ENCODE peak calls at places on chromosomes 4 and X, in seven cellular contexts. E is H9, V is IMR-90, O is mesenchymal stem cell, T is trophoblast cell, J is neuronal stem cell, A is H1. I is an unnamed sample. For H3K4me1, the result is how much of the 10 kb centered on the place peaks cover.

GRCh38 chr4:173500841-173501591 is 29.0 kb downstream of the HAND2 start:
- DNase-seq in O (no peak), J (no peak), V (no peak), A (peak), T (no peak), E (no peak), I (peak)

GRCh38 chr4:12231098-12231497 is 802.4 kb upstream of the HS3ST1 start:
- DNase-seq in J (no peak), T (no peak), E (no peak), O (no peak), A (no peak), V (no peak), I (no peak)

GRCh38 chr4:4260185-4260751 is 12.2 kb upstream of the TMEM128 start:
- DNase-seq in T (peak), A (no peak), V (peak), E (no peak), O (peak), J (no peak), I (peak)

GRCh38 chr4:87530868-87531267 is 1.7 kb upstream of the SPARCL1 start:
- DNase-seq in E (no peak), O (no peak), J (no peak), V (peak), T (no peak), A (no peak), I (no peak)

GRCh38 chr4:11597506-11597905 is 168.8 kb upstream of the HS3ST1 start:
- DNase-seq in T (no peak), J (no peak), V (no peak), O (no peak), E (no peak), A (no peak), I (no peak)

GRCh38 chrX:10549280-10549679 is 71.1 kb downstream of the MID1 start:
- DNase-seq in E (no peak), V (no peak), T (no peak), A (no peak), J (no peak), O (no peak), I (no peak)

GRCh38 chr4:158826882-158827281 is 58.1 kb downstream of the FNIP2 start:
- DNase-seq in T (peak), O (no peak), A (no peak), E (no peak), J (no peak), V (no peak), I (no peak)

GRCh38 chr4:52752921-52753320 is 1.7 kb upstream of the ERVMER34-1 start:
- DNase-seq in A (no peak), E (no peak), J (no peak), T (no peak), O (peak), V (no peak), I (no peak)

GRCh38 chr4:107689912-107690587 is 30.0 kb downstream of the PAPSS1 start:
- DNase-seq in T (peak), O (peak), V (peak), J (no peak), E (no peak), A (no peak), I (no peak)

GRCh38 chrX:26783512-26784225 is 567.7 kb downstream of the MAGEB5 start:
- DNase-seq in E (peak), V (peak), J (peak), T (peak), O (peak), A (peak), I (peak)

GRCh38 chr4:2817701-2818350 is 24.9 kb downstream of the SH3BP2 start:
- DNase-seq in O (no peak), V (no peak), J (no peak), A (peak), E (peak), T (peak), I (peak)

GRCh38 chr4:2817136-2817535 is 24.3 kb downstream of the SH3BP2 start:
- DNase-seq in V (no peak), J (no peak), T (no peak), E (no peak), O (no peak), A (no peak), I (no peak)

GRCh38 chr4:2818351-2818939 is 25.2 kb upstream of the ADD1 start:
- DNase-seq in J (no peak), T (no peak), A (peak), V (no peak), O (no peak), E (peak), I (peak)

GRCh38 chr4:2814627-2815026 is 21.7 kb downstream of the SH3BP2 start:
- DNase-seq in T (no peak), A (no peak), E (no peak), O (no peak), V (no peak), J (no peak), I (no peak)

DNA sequence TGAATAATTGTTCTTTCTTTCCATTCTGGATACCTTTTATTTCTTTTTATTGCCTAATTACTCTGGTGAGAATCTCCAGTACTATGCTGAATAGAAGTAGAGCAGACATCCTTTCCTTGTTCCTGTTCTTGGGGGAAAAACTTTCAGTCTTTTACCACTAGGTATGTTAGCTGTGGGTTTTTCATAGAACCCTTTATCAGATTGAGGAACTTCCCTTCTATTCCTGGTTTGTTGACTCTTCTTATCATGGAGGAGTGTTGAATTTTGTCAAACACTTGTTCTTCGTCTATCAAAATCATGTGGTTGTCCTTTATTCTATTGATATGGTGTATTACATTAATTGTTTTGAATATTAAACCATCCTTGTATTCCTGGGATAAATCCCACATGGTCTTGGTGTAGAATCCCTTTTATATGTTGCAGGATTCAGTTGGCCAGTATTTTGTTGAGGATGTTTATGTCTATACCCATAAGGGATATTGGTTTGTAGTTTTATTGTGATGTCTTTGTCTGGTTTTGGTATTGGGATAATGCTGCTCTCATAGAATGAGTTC is 23.6 kb downstream of the SH3BP2 start:
- DNase-seq in V (no peak), O (no peak), E (no peak), J (no peak), T (no peak), A (no peak), I (no peak)
- H3K4me1 ChIP-seq in V (under half), O (half or more), E (under half), J (under half), T (under half), A (under half), I (under half)

DNA sequence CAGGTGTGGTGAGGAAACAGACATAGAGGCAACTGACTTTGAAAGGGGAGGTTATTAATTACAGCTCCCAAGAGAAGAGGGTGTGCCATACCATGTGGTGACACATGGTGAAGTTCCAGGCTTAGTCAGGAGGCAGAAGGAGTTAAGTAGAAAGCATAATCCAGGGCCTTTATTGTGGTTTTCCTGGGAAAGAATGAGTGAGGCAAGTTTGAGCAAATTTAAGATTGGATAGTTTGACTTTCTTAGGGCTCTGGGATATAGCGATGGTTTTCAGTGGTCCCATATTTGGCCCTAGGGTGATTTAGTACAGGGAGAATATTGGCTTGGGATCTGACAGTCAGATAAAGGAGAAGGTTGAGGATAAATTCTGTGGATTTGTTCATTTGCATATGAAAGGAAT is 495.9 kb upstream of the FSTL5 start:
- DNase-seq in J (no peak), V (no peak), A (no peak), T (no peak), O (no peak), E (no peak), I (no peak)
- H3K4ac ChIP-seq in J (no peak), V (no peak), A (no peak), T (no peak), O (no peak), E (no peak), I (no peak)

GRCh38 chr4:110096406-110096805 is 102.0 kb downstream of the ELOVL6 start:
- DNase-seq in V (no peak), T (no peak), A (no peak), O (no peak), E (no peak), J (no peak), I (no peak)

GRCh38 chr4:110087116-110087708 is 111.2 kb downstream of the ELOVL6 start:
- DNase-seq in E (no peak), O (peak), T (no peak), J (no peak), A (no peak), V (peak), I (no peak)

GRCh38 chr4:110092646-110093045 is 105.8 kb downstream of the ELOVL6 start:
- DNase-seq in E (no peak), J (no peak), V (peak), A (no peak), O (no peak), T (peak), I (no peak)

GRCh38 chr4:110088670-110089069 is 109.7 kb downstream of the ELOVL6 start:
- DNase-seq in O (peak), T (no peak), V (peak), A (no peak), E (no peak), J (no peak), I (peak)

GRCh38 chr4:110091426-110091825 is 107.0 kb downstream of the ELOVL6 start:
- DNase-seq in O (peak), A (no peak), E (no peak), V (peak), T (no peak), J (no peak), I (no peak)
- H3K4me1 ChIP-seq in O (under half), A (under half), E (under half), V (under half), T (under half), J (under half), I (under half)

GRCh38 chrX:144918936-144919335 is 328.4 kb upstream of the SPANXN1 start:
- DNase-seq in T (no peak), A (no peak), J (no peak), E (no peak), V (no peak), O (no peak), I (no peak)

GRCh38 chrX:144916785-144917184 is 330.5 kb upstream of the SPANXN1 start:
- DNase-seq in A (no peak), E (no peak), O (no peak), V (no peak), J (no peak), T (no peak), I (peak)
- H3K4ac ChIP-seq in A (no peak), E (no peak), O (no peak), V (no peak), J (no peak), T (no peak), I (no peak)

DNA sequence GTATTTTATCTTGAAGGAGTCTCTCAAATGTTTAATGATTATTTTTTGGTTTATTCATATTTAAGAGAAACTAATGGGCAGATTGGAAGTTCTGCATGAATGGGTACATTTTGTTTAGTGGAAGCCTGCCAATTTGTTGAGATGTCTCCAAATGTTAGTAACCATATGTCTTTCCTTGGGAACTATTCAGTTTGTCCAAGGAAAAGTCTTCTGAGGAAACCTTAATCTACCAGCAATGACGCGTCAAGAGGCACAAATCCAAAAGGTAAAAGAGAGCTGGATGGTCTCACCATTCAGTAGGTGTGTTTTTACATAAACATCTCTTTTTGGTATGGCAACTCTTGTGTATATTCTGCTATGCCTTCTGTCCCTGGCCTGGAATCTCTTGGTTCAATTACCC is 37.4 kb upstream of the NDST3 start:
- DNase-seq in E (no peak), V (no peak), A (no peak), O (no peak), J (no peak), T (no peak), I (no peak)
- H3K4me1 ChIP-seq in E (under half), V (under half), A (under half), O (under half), J (under half), T (under half), I (under half)

GRCh38 chrX:1912193-1912592 is 297.3 kb downstream of the ASMT start:
- DNase-seq in E (no peak), A (no peak), O (no peak), J (no peak), T (no peak), V (no peak), I (no peak)
- H3K4ac ChIP-seq in E (no peak), A (no peak), O (no peak), J (no peak), T (no peak), V (no peak), I (no peak)

GRCh38 chrX:46463682-46464081 is 81.5 kb downstream of the ZNF674 start:
- DNase-seq in V (no peak), A (no peak), J (no peak), O (no peak), E (no peak), T (no peak), I (no peak)

GRCh38 chrX:46461653-46462191 is 83.5 kb downstream of the ZNF674 start:
- DNase-seq in A (no peak), E (no peak), V (no peak), J (no peak), O (no peak), T (no peak), I (no peak)

GRCh38 chrX:46456125-46456922 is 88.9 kb downstream of the ZNF674 start:
- DNase-seq in T (no peak), O (peak), V (no peak), A (no peak), J (no peak), E (no peak), I (peak)

GRCh38 chrX:46465203-46465602 is 80.0 kb downstream of the ZNF674 start:
- DNase-seq in A (no peak), V (no peak), J (no peak), T (no peak), E (no peak), O (no peak), I (no peak)

GRCh38 chrX:46459603-46460002 is 85.6 kb downstream of the ZNF674 start:
- DNase-seq in T (peak), A (no peak), O (no peak), V (no peak), E (no peak), J (no peak), I (peak)
- H3K4me1 ChIP-seq in T (under half), A (under half), O (under half), V (under half), E (under half), J (under half), I (under half)